ENCODE peak calls at places on chromosomes 13 and 19, in eight cellular contexts. T, Y, M, A, J, P, Z and E are unnamed samples.
A peak's percentile ranks its signal among the peaks of the same experiment; 100 is the strongest.

GRCh38 chr13:109844396-109844795 is 58.0 kb upstream of the IRS2 start:
- ATAC-seq in P (no peak), M (no peak), Y (no peak), Z (no peak), A (no peak), T (no peak), J (peak; percentile 57), E (no peak)

GRCh38 chr13:44017756-44018309 is 138.1 kb downstream of the LACC1 start:
- ATAC-seq in Z (no peak), M (no peak), Y (no peak), T (no peak), P (no peak), J (peak; percentile 52), A (no peak), E (no peak)

GRCh38 chr19:56120002-56120370 is 1.1 kb downstream of the ZNF787 start:
- ATAC-seq in T (no peak), Y (peak; percentile 1), M (no peak), A (no peak), P (no peak), J (no peak), Z (no peak), E (no peak)

GRCh38 chr19:10922638-10923014 is 5.8 kb downstream of the YIPF2 start:
- ATAC-seq in M (no peak), A (no peak), J (no peak), Z (no peak), Y (no peak), T (no peak), P (no peak), E (no peak)

GRCh38 chr13:31172535-31172934 is 10.8 kb upstream of the HSPH1 start:
- ATAC-seq in T (no peak), J (no peak), A (no peak), Y (peak; percentile 78), P (no peak), M (peak; percentile 67), Z (no peak), E (no peak)

GRCh38 chr19:55251296-55252081 is 7.3 kb downstream of the PPP6R1 start:
- ATAC-seq in T (no peak), A (peak; percentile 35), P (peak; percentile 44), Z (peak; percentile 38), J (no peak), M (no peak), Y (no peak), E (peak; percentile 58)

GRCh38 chr19:4369888-4370260 is 26.5 kb downstream of the MPND start:
- ATAC-seq in J (peak; percentile 17), Y (peak; percentile 53), Z (peak; percentile 72), M (peak; percentile 41), T (peak; percentile 89), P (peak; percentile 87), A (peak; percentile 75), E (peak; percentile 83)

GRCh38 chr19:34189199-34189916 is 17.1 kb downstream of the LSM14A start:
- ATAC-seq in T (no peak), A (no peak), Z (no peak), Y (no peak), J (no peak), M (no peak), P (no peak), E (no peak)

GRCh38 chr19:13938361-13939027 is at the start of gene PODNL1:
- ATAC-seq in A (no peak), P (no peak), Y (peak; percentile 57), M (no peak), Z (no peak), J (peak; percentile 57), T (no peak), E (no peak)

GRCh38 chr13:43959291-43959690 is 79.6 kb downstream of the LACC1 start:
- ATAC-seq in A (no peak), P (no peak), J (no peak), Y (no peak), Z (no peak), M (no peak), T (no peak), E (no peak)

GRCh38 chr13:50392977-50393376 is 377.7 kb downstream of the KCNRG start:
- ATAC-seq in Z (no peak), Y (no peak), P (no peak), M (no peak), J (no peak), T (no peak), A (no peak), E (no peak)